ENCODE peak calls at places on chromosome 1, in eight cellular contexts. M is AG09309, J is astrocyte of the spinal cord, X is tibial artery, P is pancreas, B is fibroblast of lung, S is A673, G is colonic mucosa. R is an unnamed sample.

GRCh38 chr1:175555266-175555665 is 188.1 kb downstream of the TNR start:
- DNase-seq in M (no peak), J (peak), X (no peak), P (no peak), B (peak), S (no peak), G (no peak), R (no peak)

GRCh38 chr1:48760889-48761288 is 15.8 kb downstream of the BEND5 start:
- DNase-seq in M (no peak), J (no peak), X (no peak), P (no peak), B (no peak), S (no peak), G (no peak), R (no peak)

GRCh38 chr1:40662864-40663263 is 2.6 kb downstream of the RIMS3 start:
- DNase-seq in M (no peak), J (peak), X (no peak), P (no peak), B (peak), S (no peak), G (no peak), R (no peak)

GRCh38 chr1:36411674-36412648 is 14.3 kb upstream of the LSM10 start:
- DNase-seq in M (no peak), J (peak), X (no peak), P (no peak), B (peak), S (peak), G (no peak), R (no peak)

GRCh38 chr1:56820755-56821461 is 1.7 kb upstream of the FYB2 start:
- DNase-seq in M (no peak), J (peak), X (peak), P (peak), B (peak), S (peak), G (peak), R (peak)

GRCh38 chr1:199780948-199781347 is 246.6 kb upstream of the NR5A2 start:
- DNase-seq in M (no peak), J (peak), X (no peak), P (no peak), B (peak), S (no peak), G (no peak), R (no peak)

GRCh38 chr1:162690672-162691434 is 58.6 kb downstream of the DDR2 start:
- DNase-seq in M (peak), J (peak), X (peak), P (no peak), B (peak), S (peak), G (no peak), R (peak)

GRCh38 chr1:1250828-1251284 is 4.3 kb upstream of the C1QTNF12 start:
- DNase-seq in M (no peak), J (no peak), X (no peak), P (no peak), B (no peak), S (no peak), G (no peak), R (no peak)

GRCh38 chr1:226360106-226360746 is 47.7 kb downstream of the PARP1 start:
- DNase-seq in M (no peak), J (no peak), X (no peak), P (no peak), B (no peak), S (no peak), G (no peak), R (no peak)

GRCh38 chr1:12411098-12411497 is 181.3 kb downstream of the VPS13D start:
- DNase-seq in M (no peak), J (no peak), X (no peak), P (no peak), B (no peak), S (no peak), G (no peak), R (no peak)

GRCh38 chr1:68782890-68783289 is 286.0 kb upstream of the DEPDC1 start:
- DNase-seq in M (no peak), J (no peak), X (no peak), P (no peak), B (no peak), S (no peak), G (no peak), R (no peak)
- TF ChIP-seq CTCF in M (no peak), J (no peak), X (no peak), P (no peak), B (no peak), S (peak), G (no peak), R (no peak)

GRCh38 chr1:31787786-31788137 is 23.6 kb upstream of the ADGRB2 start:
- DNase-seq in M (no peak), J (no peak), X (no peak), P (no peak), B (no peak), S (no peak), G (no peak), R (no peak)
- H3K4me3 ChIP-seq in M (no peak), J (peak), X (peak), P (no peak), B (peak), S (peak), G (no peak), R (no peak)

DNA sequence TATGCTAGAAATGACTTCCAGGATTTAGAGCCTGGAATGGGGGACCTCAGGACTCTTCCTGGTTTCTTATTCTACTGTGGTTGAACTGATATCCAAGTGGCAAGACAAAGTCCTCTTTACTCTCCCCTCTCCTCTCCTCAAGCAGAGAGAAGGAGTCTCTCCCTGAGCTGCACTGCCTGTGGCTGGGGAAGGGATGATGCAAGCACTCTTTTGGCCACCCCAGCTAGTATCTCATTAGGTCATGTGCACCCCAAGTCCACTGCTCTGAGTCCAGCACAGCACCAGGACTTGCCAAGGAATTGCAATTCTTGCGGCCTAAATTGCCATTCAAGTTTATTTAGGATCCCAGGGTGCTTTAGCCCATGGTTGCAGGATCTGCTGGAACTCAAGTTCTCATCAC is 172.3 kb downstream of the TM2D1 start:
- DNase-seq in M (no peak), J (no peak), X (no peak), P (no peak), B (no peak), S (no peak), G (no peak), R (no peak)
- TF ChIP-seq CTCF in M (no peak), J (no peak), X (no peak), P (no peak), B (no peak), S (no peak), G (no peak), R (no peak)

DNA sequence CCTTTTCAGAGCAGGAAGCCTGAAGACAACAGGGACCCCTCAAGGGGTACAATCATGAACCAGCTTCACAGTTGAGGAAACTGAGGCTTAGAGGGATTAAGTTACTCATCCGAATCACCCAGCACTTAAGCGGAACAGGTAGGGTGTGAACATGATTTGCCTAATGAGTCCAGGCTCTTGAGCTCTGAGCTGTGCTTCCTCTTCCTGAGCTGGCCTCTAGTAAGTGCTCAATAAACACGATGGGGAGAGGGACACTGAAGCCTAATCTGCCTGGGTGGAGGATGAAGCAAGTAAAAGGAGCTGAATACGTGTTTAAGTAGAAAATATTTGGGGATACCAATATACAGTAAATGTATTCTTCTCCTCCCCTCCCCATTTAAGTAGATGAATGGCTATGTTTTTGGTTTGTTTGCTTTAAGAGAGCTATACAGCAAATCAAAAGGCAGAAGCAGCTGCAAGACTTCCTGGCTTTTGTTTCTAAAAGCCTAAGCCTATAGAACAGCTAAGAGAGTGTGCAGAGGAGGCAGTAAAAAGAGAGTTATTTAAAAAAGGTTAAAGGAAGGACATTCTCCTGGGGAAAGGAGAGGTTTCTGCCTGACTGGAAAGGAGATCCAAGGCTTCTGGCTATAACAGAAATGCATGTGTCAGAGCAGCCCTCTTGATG is 20.5 kb downstream of the STPG1 start:
- DNase-seq in M (no peak), J (no peak), X (no peak), P (no peak), B (no peak), S (peak), G (peak), R (no peak)
- H3K4me3 ChIP-seq in M (no peak), J (no peak), X (no peak), P (no peak), B (no peak), S (no peak), G (no peak), R (no peak)

R was measured in prostate gland.